ENCODE peak calls at places on chromosomes 5 and 9, in nine cellular contexts. One of them, this sample, is unnamed. For H3K36me3, the result is how much of the 10 kb centered on the place peaks cover.

GRCh38 chr5:82225525-82226172 is 52.5 kb downstream of the RPS23 start:
- DNase-seq in HCT116: peak
- DNase-seq in H1: peak
- DNase-seq in transverse colon: peak
- DNase-seq in GM23338: peak
- DNase-seq in SK-N-SH: peak
- DNase-seq in suprapubic skin: no peak
- DNase-seq in stomach: peak
- DNase-seq in Panc1: peak
- DNase-seq in this sample: peak

GRCh38 chr5:88304356-88304755 is 35.7 kb upstream of the TMEM161B start:
- DNase-seq in GM23338: peak
- DNase-seq in SK-N-SH: no peak
- DNase-seq in stomach: no peak
- DNase-seq in H1: no peak
- DNase-seq in Panc1: no peak
- DNase-seq in transverse colon: no peak
- DNase-seq in suprapubic skin: no peak
- DNase-seq in HCT116: no peak
- DNase-seq in this sample: no peak

GRCh38 chr5:113205807-113206206 is 229.0 kb downstream of the TSSK1B start:
- DNase-seq in HCT116: peak
- DNase-seq in H1: no peak
- DNase-seq in Panc1: no peak
- DNase-seq in GM23338: no peak
- DNase-seq in SK-N-SH: no peak
- DNase-seq in stomach: no peak
- DNase-seq in suprapubic skin: no peak
- DNase-seq in transverse colon: no peak
- DNase-seq in this sample: no peak

GRCh38 chr5:132790201-132790870 is 13.3 kb upstream of the SEPTIN8 start:
- DNase-seq in SK-N-SH: no peak
- DNase-seq in stomach: peak
- DNase-seq in GM23338: no peak
- DNase-seq in transverse colon: no peak
- DNase-seq in H1: no peak
- DNase-seq in suprapubic skin: peak
- DNase-seq in HCT116: no peak
- DNase-seq in Panc1: no peak
- DNase-seq in this sample: no peak

GRCh38 chr5:172544371-172545120 is 90.2 kb upstream of the SH3PXD2B start:
- DNase-seq in SK-N-SH: no peak
- DNase-seq in GM23338: no peak
- DNase-seq in Panc1: no peak
- DNase-seq in stomach: no peak
- DNase-seq in H1: no peak
- DNase-seq in HCT116: no peak
- DNase-seq in transverse colon: no peak
- DNase-seq in suprapubic skin: no peak
- DNase-seq in this sample: no peak

GRCh38 chr9:126722252-126722921 is 82.5 kb upstream of the ZBTB43 start:
- DNase-seq in GM23338: peak
- DNase-seq in stomach: peak
- DNase-seq in Panc1: no peak
- DNase-seq in suprapubic skin: peak
- DNase-seq in H1: peak
- DNase-seq in HCT116: peak
- DNase-seq in SK-N-SH: peak
- DNase-seq in transverse colon: peak
- DNase-seq in this sample: peak

GRCh38 chr5:130571076-130571475 is 594.0 kb downstream of the HINT1 start:
- DNase-seq in SK-N-SH: no peak
- DNase-seq in Panc1: no peak
- DNase-seq in GM23338: no peak
- DNase-seq in transverse colon: no peak
- DNase-seq in H1: no peak
- DNase-seq in suprapubic skin: no peak
- DNase-seq in HCT116: no peak
- DNase-seq in stomach: no peak
- DNase-seq in this sample: no peak

GRCh38 chr5:146744358-146744757 is 134.2 kb downstream of the PPP2R2B start:
- DNase-seq in H1: no peak
- DNase-seq in HCT116: no peak
- DNase-seq in GM23338: no peak
- DNase-seq in stomach: no peak
- DNase-seq in Panc1: no peak
- DNase-seq in suprapubic skin: no peak
- DNase-seq in transverse colon: no peak
- DNase-seq in SK-N-SH: no peak
- DNase-seq in this sample: no peak

GRCh38 chr9:87712801-87713277 is 13.1 kb upstream of the CTSL start:
- DNase-seq in stomach: no peak
- DNase-seq in Panc1: no peak
- DNase-seq in GM23338: no peak
- DNase-seq in HCT116: no peak
- DNase-seq in suprapubic skin: no peak
- DNase-seq in transverse colon: no peak
- DNase-seq in SK-N-SH: no peak
- DNase-seq in H1: no peak
- DNase-seq in this sample: no peak

GRCh38 chr9:121207371-121207940 is 5.8 kb upstream of the RAB14 start:
- DNase-seq in GM23338: no peak
- DNase-seq in H1: no peak
- DNase-seq in stomach: no peak
- DNase-seq in SK-N-SH: no peak
- DNase-seq in suprapubic skin: no peak
- DNase-seq in Panc1: no peak
- DNase-seq in HCT116: no peak
- DNase-seq in transverse colon: no peak
- DNase-seq in this sample: no peak

GRCh38 chr9:117523531-117524153 is 108.8 kb upstream of the ASTN2 start:
- DNase-seq in transverse colon: no peak
- DNase-seq in suprapubic skin: no peak
- DNase-seq in HCT116: no peak
- DNase-seq in GM23338: no peak
- DNase-seq in Panc1: no peak
- DNase-seq in SK-N-SH: no peak
- DNase-seq in stomach: no peak
- DNase-seq in H1: no peak
- DNase-seq in this sample: no peak

GRCh38 chr9:110521211-110521610 is 58.3 kb downstream of the SVEP1 start:
- DNase-seq in H1: no peak
- DNase-seq in transverse colon: no peak
- DNase-seq in Panc1: no peak
- DNase-seq in SK-N-SH: no peak
- DNase-seq in HCT116: no peak
- DNase-seq in suprapubic skin: no peak
- DNase-seq in stomach: no peak
- DNase-seq in GM23338: no peak
- DNase-seq in this sample: no peak

GRCh38 chr9:110514861-110515260 is 64.7 kb downstream of the SVEP1 start:
- DNase-seq in H1: no peak
- DNase-seq in stomach: no peak
- DNase-seq in HCT116: no peak
- DNase-seq in SK-N-SH: no peak
- DNase-seq in transverse colon: no peak
- DNase-seq in GM23338: no peak
- DNase-seq in Panc1: no peak
- DNase-seq in suprapubic skin: no peak
- DNase-seq in this sample: no peak

GRCh38 chr9:110517483-110517882 is 62.1 kb downstream of the SVEP1 start:
- DNase-seq in HCT116: no peak
- DNase-seq in transverse colon: no peak
- DNase-seq in stomach: no peak
- DNase-seq in GM23338: no peak
- DNase-seq in suprapubic skin: no peak
- DNase-seq in Panc1: no peak
- DNase-seq in H1: no peak
- DNase-seq in SK-N-SH: no peak
- DNase-seq in this sample: no peak

DNA sequence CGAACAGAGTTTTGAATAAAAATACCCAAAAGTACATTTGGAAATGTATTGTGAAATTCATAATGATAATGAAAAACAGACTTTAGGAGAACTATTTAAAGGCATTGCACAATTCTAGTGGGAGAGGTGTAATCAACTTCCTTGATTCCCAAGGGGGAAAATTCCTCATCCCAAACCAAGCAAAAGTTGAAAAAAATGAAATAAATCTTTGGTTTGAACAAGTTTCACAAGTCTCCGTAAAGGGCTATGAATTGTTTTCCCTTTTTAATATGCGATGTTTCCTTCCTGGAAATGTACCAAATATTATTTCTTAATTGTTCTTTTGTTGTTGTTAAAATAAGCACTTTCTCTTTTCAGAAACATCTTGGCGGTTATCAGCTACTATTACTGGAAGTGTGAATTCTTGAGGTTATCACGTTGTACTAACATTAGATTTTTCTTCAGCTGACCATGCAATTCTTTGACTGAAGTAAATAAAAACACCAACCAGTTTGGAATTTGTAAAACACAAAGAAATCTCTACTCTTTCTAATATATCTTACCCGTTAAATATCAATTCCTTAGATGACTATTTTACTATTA is 59.3 kb downstream of the SVEP1 start:
- DNase-seq in Panc1: no peak
- DNase-seq in suprapubic skin: no peak
- DNase-seq in stomach: no peak
- DNase-seq in GM23338: no peak
- DNase-seq in transverse colon: no peak
- DNase-seq in SK-N-SH: no peak
- DNase-seq in H1: no peak
- DNase-seq in HCT116: no peak
- DNase-seq in this sample: no peak
- TF ChIP-seq POLR2AphosphoS5 in Panc1: no peak
- TF ChIP-seq POLR2AphosphoS5 in suprapubic skin: peak
- TF ChIP-seq POLR2AphosphoS5 in stomach: no peak
- TF ChIP-seq POLR2AphosphoS5 in GM23338: no peak
- TF ChIP-seq POLR2AphosphoS5 in transverse colon: peak
- TF ChIP-seq POLR2AphosphoS5 in SK-N-SH: no peak
- TF ChIP-seq POLR2AphosphoS5 in H1: no peak
- TF ChIP-seq POLR2AphosphoS5 in HCT116: no peak
- TF ChIP-seq POLR2AphosphoS5 in this sample: no peak

DNA sequence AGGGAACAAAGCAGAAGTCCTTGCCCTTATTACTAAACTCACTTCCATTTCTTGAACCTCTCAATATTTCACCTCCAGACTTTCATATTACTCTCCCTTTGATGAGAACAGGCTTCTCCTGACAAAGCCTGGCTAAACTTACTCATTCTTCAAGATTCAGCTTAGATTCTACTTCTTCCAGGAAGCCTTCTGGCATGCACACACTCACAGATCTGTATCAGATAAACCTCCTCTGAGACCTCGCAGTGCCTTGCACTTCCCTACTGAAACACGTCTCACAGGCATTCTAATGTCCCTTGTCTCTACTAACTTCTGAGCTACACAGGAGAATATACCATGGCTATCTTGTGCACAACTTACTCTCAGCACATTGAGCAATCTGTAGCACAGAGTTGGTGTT is 16.6 kb upstream of the PAPPA start:
- DNase-seq in H1: no peak
- DNase-seq in GM23338: no peak
- DNase-seq in stomach: no peak
- DNase-seq in transverse colon: no peak
- DNase-seq in Panc1: no peak
- DNase-seq in suprapubic skin: no peak
- DNase-seq in HCT116: no peak
- DNase-seq in SK-N-SH: no peak
- DNase-seq in this sample: no peak
- TF ChIP-seq CTCF in H1: no peak
- TF ChIP-seq CTCF in GM23338: no peak
- TF ChIP-seq CTCF in stomach: no peak
- TF ChIP-seq CTCF in transverse colon: no peak
- TF ChIP-seq CTCF in Panc1: no peak
- TF ChIP-seq CTCF in suprapubic skin: no peak
- TF ChIP-seq CTCF in HCT116: no peak
- TF ChIP-seq CTCF in SK-N-SH: no peak
- TF ChIP-seq CTCF in this sample: no peak

DNA sequence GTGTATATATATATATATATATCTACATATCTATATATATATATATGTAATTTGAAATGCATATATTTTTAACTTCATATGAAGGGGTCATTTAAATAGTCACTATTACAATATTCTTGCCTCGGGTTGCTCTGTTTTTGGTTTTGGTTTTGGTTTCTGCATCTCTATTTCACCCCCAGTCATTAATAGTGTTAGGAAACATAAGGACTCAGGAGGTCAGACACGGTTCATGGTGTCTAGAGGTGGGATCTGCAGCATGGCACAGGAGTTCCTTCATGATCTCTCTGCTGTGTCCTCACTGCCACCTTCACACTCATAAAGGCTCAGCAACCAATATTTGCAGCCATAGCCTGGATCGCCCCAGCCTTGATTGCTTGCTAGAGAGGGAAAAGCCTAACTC is 16.6 kb downstream of the C5orf58 start:
- DNase-seq in H1: no peak
- DNase-seq in GM23338: no peak
- DNase-seq in Panc1: no peak
- DNase-seq in SK-N-SH: no peak
- DNase-seq in suprapubic skin: no peak
- DNase-seq in transverse colon: no peak
- DNase-seq in HCT116: no peak
- DNase-seq in stomach: no peak
- DNase-seq in this sample: no peak
- H3K36me3 ChIP-seq in H1: under half
- H3K36me3 ChIP-seq in GM23338: under half
- H3K36me3 ChIP-seq in Panc1: under half
- H3K36me3 ChIP-seq in SK-N-SH: under half
- H3K36me3 ChIP-seq in suprapubic skin: under half
- H3K36me3 ChIP-seq in transverse colon: under half
- H3K36me3 ChIP-seq in HCT116: under half
- H3K36me3 ChIP-seq in stomach: under half
- H3K36me3 ChIP-seq in this sample: under half

DNA sequence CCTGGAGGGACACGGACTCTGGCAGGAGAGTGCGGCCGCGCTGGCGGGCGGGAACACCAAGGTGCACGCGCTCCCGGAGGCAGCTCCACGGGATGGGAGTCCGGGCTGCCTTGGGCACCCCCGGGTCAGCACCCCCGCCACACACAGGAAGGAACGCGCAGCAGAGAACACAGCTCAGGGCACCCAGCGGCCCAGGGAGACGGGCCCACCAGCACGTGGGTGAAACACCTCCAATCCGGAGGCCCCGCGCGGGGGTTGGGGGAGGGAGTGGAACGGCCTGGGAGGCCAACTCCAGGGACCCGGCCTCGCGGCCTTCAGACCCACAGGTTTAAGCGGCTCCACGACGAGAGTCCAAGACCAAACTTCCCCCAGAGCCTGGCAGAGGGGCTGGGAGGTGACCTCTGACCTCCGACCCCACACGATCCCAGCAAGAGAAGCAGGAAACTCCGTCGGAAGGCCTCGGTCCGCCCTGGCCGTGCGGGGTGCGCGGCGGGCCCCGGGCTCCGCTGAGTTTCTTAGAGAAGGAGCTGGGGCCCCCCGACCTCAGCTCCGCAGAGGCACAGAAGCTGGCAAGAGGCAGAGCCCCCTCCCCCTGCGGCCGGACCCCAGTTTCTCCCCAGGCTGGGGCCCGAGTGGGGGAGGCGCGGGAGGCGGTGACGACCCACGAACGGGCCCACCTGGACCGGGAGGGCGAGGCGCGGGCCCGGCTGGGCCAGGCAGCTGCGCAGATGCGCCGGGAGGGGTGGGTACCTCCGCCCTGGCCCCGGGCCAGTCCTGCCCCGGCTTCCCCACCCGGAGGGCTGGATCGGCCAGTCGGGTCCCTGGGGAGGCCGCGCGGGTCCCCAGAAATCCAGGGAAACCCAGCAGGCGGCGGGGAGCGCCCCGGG is 851 bp downstream of the NACC2 start:
- DNase-seq in SK-N-SH: peak
- DNase-seq in Panc1: no peak
- DNase-seq in suprapubic skin: no peak
- DNase-seq in transverse colon: peak
- DNase-seq in HCT116: peak
- DNase-seq in H1: no peak
- DNase-seq in stomach: peak
- DNase-seq in GM23338: no peak
- DNase-seq in this sample: no peak
- TF ChIP-seq POLR2AphosphoS5 in SK-N-SH: no peak
- TF ChIP-seq POLR2AphosphoS5 in Panc1: peak
- TF ChIP-seq POLR2AphosphoS5 in suprapubic skin: no peak
- TF ChIP-seq POLR2AphosphoS5 in transverse colon: no peak
- TF ChIP-seq POLR2AphosphoS5 in HCT116: peak
- TF ChIP-seq POLR2AphosphoS5 in H1: no peak
- TF ChIP-seq POLR2AphosphoS5 in stomach: no peak
- TF ChIP-seq POLR2AphosphoS5 in GM23338: no peak
- TF ChIP-seq POLR2AphosphoS5 in this sample: peak

This sample was measured in breast epithelium.